ENCODE peak calls at places on chromosomes 11 and 22, in six cellular contexts. J, X, L, U, I and N are unnamed samples.

GRCh38 chr22:47759909-47760308 is 997.5 kb downstream of the TBC1D22A start:
- DNase-seq in I (no peak), L (no peak), U (no peak), X (no peak), J (no peak), N (no peak)

GRCh38 chr11:10305262-10305963 is 540 bp downstream of the ADM start:
- DNase-seq in I (no peak), L (no peak), J (peak; percentile 66), U (no peak), X (peak; percentile 33), N (peak; percentile 10)

GRCh38 chr22:29093501-29093921 is 20.7 kb downstream of the KREMEN1 start:
- DNase-seq in U (no peak), L (no peak), J (no peak), I (no peak), X (no peak), N (no peak)

GRCh38 chr11:9250139-9250582 is 15.0 kb downstream of the DENND5A start:
- DNase-seq in I (no peak), L (no peak), X (no peak), J (no peak), U (peak; percentile 77), N (no peak)

GRCh38 chr11:7967097-7967496 is 1.9 kb upstream of the NLRP10 start:
- DNase-seq in X (no peak), I (no peak), J (no peak), L (no peak), U (no peak), N (no peak)

GRCh38 chr11:11842426-11843008 is 745 bp downstream of the USP47 start:
- DNase-seq in J (no peak), I (no peak), L (peak; percentile 53), X (peak; percentile 75), U (peak; percentile 45), N (peak; percentile 18)

GRCh38 chr11:537622-538430 is 499 bp downstream of the LRRC56 start:
- DNase-seq in U (no peak), X (no peak), L (no peak), J (no peak), I (no peak), N (no peak)

GRCh38 chr11:79397252-79397651 is 43.6 kb downstream of the TENM4 start:
- DNase-seq in U (no peak), L (no peak), X (no peak), I (no peak), J (no peak), N (no peak)

GRCh38 chr22:29339381-29340235 is 24.1 kb upstream of the RASL10A start:
- DNase-seq in J (no peak), U (no peak), X (no peak), I (no peak), L (no peak), N (no peak)

GRCh38 chr11:66478823-66479740 is 1.2 kb upstream of the DPP3 start:
- DNase-seq in L (peak; percentile 27), J (peak; percentile 75), X (peak; percentile 24), I (no peak), U (no peak), N (peak; percentile 53)

GRCh38 chr11:33413296-33413695 is 156.1 kb downstream of the HIPK3 start:
- DNase-seq in I (no peak), U (no peak), L (no peak), J (no peak), X (no peak), N (no peak)

GRCh38 chr11:11856638-11857037 is 14.9 kb downstream of the USP47 start:
- DNase-seq in U (peak; percentile 52), J (no peak), X (no peak), L (no peak), I (no peak), N (no peak)

GRCh38 chr11:45743556-45744468 is 61.1 kb upstream of the SLC35C1 start:
- DNase-seq in J (no peak), I (no peak), L (no peak), X (peak; percentile 71), U (no peak), N (no peak)

GRCh38 chr11:3135491-3136440 is 29.3 kb downstream of the OSBPL5 start:
- DNase-seq in X (no peak), I (peak; percentile 70), L (no peak), U (no peak), J (no peak), N (no peak)

GRCh38 chr11:68956547-68957254 is 24.1 kb downstream of the MRGPRD start:
- DNase-seq in J (no peak), L (no peak), U (no peak), X (no peak), I (no peak), N (no peak)
- TF ChIP-seq ZNF274 in J (no peak), L (no peak), U (no peak), X (no peak), I (no peak), N (no peak)

GRCh38 chr11:111283945-111284481 is 14.3 kb upstream of the POU2AF3 start:
- DNase-seq in I (no peak), L (no peak), U (no peak), X (no peak), J (no peak), N (no peak)
- TF ChIP-seq ZNF274 in I (no peak), L (no peak), U (no peak), X (no peak), J (no peak), N (no peak)

DNA sequence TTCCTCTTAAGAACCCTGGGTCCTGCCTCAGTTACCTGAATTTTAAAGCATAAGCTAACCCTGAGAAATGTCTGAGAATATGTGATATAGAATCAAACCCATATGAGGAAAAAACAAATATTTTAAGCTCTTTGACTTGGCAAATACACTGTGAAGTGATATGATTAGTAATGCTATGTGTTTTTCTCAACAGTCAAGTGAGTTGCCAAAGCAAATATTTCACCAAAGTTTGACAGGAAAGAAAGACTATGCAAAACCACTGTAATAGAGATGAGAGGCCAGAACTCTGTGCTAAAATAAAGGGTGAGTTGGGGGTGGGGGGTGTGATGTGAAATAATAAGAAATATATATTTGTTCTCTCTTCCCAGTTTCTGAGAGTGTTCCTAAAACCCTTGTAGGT is 613.5 kb upstream of the CCDC179 start:
- DNase-seq in U (no peak), J (no peak), X (no peak), I (no peak), L (no peak), N (no peak)
- TF ChIP-seq ZNF274 in U (no peak), J (no peak), X (no peak), I (no peak), L (no peak), N (no peak)

GRCh38 chr22:27857441-27857840 is 55.9 kb upstream of the MN1 start:
- DNase-seq in J (no peak), U (no peak), I (no peak), X (no peak), L (no peak), N (no peak)
- TF ChIP-seq ZNF274 in J (no peak), U (no peak), I (no peak), X (no peak), L (no peak), N (no peak)

GRCh38 chr11:125364085-125364822 is 131.8 kb downstream of the FEZ1 start:
- DNase-seq in U (no peak), I (no peak), L (no peak), X (no peak), J (no peak), N (no peak)
- TF ChIP-seq ZNF274 in U (no peak), I (no peak), L (no peak), X (no peak), J (no peak), N (no peak)

DNA sequence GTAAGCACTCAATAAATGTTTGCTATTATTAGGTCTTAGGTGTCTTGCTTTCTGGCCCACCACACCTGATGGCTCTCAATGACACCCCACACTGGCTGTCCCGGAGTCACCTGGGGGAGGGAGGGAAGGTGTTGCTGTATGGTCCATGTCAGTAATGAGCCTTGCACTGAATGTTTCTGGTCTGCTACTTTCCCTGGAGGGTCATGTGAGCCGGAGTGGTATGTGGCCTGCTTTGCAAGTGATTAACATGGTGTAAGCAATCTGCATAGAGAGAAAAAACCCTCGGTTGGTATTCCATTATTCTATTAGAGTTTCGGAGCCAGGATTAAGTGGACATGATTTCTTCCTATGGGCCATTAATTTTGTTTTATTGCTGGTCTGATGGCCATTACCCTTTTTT is 63.9 kb downstream of the PKNOX2 start:
- DNase-seq in L (no peak), X (no peak), U (no peak), I (no peak), J (no peak), N (no peak)
- TF ChIP-seq ZNF274 in L (no peak), X (no peak), U (no peak), I (no peak), J (no peak), N (no peak)

GRCh38 chr22:24305260-24305692 is 34.6 kb downstream of the SPECC1L start:
- DNase-seq in L (no peak), J (no peak), X (no peak), U (no peak), I (no peak), N (no peak)
- TF ChIP-seq ZNF274 in L (no peak), J (no peak), X (no peak), U (no peak), I (no peak), N (no peak)

GRCh38 chr11:112024778-112025678 is at the start of gene DLAT:
- DNase-seq in I (peak; percentile 91), X (peak; percentile 85), J (peak; percentile 97), U (peak; percentile 78), L (peak; percentile 86), N (peak; percentile 86)

GRCh38 chr11:112023104-112023503 is 2.1 kb upstream of the DLAT start:
- DNase-seq in X (peak; percentile 6), I (no peak), L (no peak), U (no peak), J (no peak), N (no peak)

GRCh38 chr11:112025682-112026081 is 474 bp downstream of the DLAT start:
- DNase-seq in J (no peak), L (no peak), X (peak; percentile 4), I (no peak), U (no peak), N (no peak)

GRCh38 chr11:112029460-112029859 is 4.3 kb downstream of the DLAT start:
- DNase-seq in J (no peak), L (no peak), X (no peak), I (no peak), U (no peak), N (no peak)

DNA sequence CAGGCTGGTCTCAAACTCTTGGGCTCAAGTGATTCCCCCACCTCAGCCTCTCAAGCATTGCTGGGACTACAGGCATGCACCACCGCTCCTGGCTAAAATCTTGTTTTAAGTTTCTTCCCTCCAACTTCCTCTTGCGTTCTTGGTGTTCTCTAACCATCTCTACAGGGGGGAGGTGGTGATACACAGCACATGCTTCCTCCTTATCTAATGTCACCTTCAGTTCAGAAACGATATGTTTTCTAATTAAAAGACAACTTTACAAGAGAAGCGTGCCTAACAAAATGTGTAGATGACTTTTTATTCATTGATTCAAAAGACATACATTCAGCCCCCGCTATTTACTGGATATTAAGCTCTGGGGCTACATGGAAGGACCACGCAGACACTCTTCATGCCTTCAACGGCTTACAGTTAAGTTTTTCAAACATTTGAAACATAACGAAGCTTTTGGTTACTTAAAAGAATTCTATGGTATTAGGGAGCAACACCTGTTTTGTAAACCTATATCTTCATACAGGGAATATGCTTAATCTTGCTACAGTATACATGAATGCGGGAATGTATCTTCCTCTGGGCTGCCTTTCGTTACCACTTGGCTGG is 930 bp upstream of the DLAT start:
- DNase-seq in L (no peak), X (no peak), J (no peak), I (no peak), U (no peak), N (peak; percentile 37)
- TF ChIP-seq ZNF274 in L (no peak), X (no peak), J (no peak), I (no peak), U (no peak), N (no peak)